ENCODE peak calls at places on chromosome X, in seven cellular contexts. One of them, this sample, is unnamed.

GRCh38 chrX:106921637-106922036 is 1.4 kb downstream of the CLDN2 start:
- DNase-seq in aorta: no peak
- DNase-seq in ascending aorta: no peak
- DNase-seq in activated CD4-positive, alpha-beta T cell treated with anti-CD3 and anti-CD28 coated beads for 48 hours: no peak
- DNase-seq in stimulated activated CD8-positive, alpha-beta memory T cell treated with anti-CD3 and anti-CD28 coated beads, Interleukin-15, amount 100 ng/mL, for 24 hours: no peak
- DNase-seq in neural crest cell: no peak
- DNase-seq in activated CD8-positive, alpha-beta memory T cell treated with anti-CD3 and anti-CD28 coated beads, Interleukin-2, amount 50 U/mL, for 4 hours: no peak
- DNase-seq in this sample: no peak

GRCh38 chrX:31499120-31499519 is 427.3 kb upstream of the FTHL17 start:
- DNase-seq in neural crest cell: no peak
- DNase-seq in aorta: no peak
- DNase-seq in ascending aorta: no peak
- DNase-seq in activated CD8-positive, alpha-beta memory T cell treated with anti-CD3 and anti-CD28 coated beads, Interleukin-2, amount 50 U/mL, for 4 hours: no peak
- DNase-seq in activated CD4-positive, alpha-beta T cell treated with anti-CD3 and anti-CD28 coated beads for 48 hours: no peak
- DNase-seq in stimulated activated CD8-positive, alpha-beta memory T cell treated with anti-CD3 and anti-CD28 coated beads, Interleukin-15, amount 100 ng/mL, for 24 hours: no peak
- DNase-seq in this sample: no peak

GRCh38 chrX:28108186-28108945 is 127.1 kb upstream of the DCAF8L1 start:
- DNase-seq in neural crest cell: no peak
- DNase-seq in activated CD8-positive, alpha-beta memory T cell treated with anti-CD3 and anti-CD28 coated beads, Interleukin-2, amount 50 U/mL, for 4 hours: no peak
- DNase-seq in stimulated activated CD8-positive, alpha-beta memory T cell treated with anti-CD3 and anti-CD28 coated beads, Interleukin-15, amount 100 ng/mL, for 24 hours: no peak
- DNase-seq in aorta: no peak
- DNase-seq in activated CD4-positive, alpha-beta T cell treated with anti-CD3 and anti-CD28 coated beads for 48 hours: no peak
- DNase-seq in ascending aorta: no peak
- DNase-seq in this sample: no peak

GRCh38 chrX:69153060-69153730 is 12.1 kb downstream of the PJA1 start:
- DNase-seq in ascending aorta: no peak
- DNase-seq in activated CD8-positive, alpha-beta memory T cell treated with anti-CD3 and anti-CD28 coated beads, Interleukin-2, amount 50 U/mL, for 4 hours: no peak
- DNase-seq in neural crest cell: peak; percentile 55
- DNase-seq in activated CD4-positive, alpha-beta T cell treated with anti-CD3 and anti-CD28 coated beads for 48 hours: no peak
- DNase-seq in stimulated activated CD8-positive, alpha-beta memory T cell treated with anti-CD3 and anti-CD28 coated beads, Interleukin-15, amount 100 ng/mL, for 24 hours: no peak
- DNase-seq in aorta: no peak
- DNase-seq in this sample: no peak

GRCh38 chrX:44733931-44734330 is 109.9 kb upstream of the DUSP21 start:
- DNase-seq in aorta: no peak
- DNase-seq in activated CD4-positive, alpha-beta T cell treated with anti-CD3 and anti-CD28 coated beads for 48 hours: no peak
- DNase-seq in activated CD8-positive, alpha-beta memory T cell treated with anti-CD3 and anti-CD28 coated beads, Interleukin-2, amount 50 U/mL, for 4 hours: no peak
- DNase-seq in ascending aorta: no peak
- DNase-seq in stimulated activated CD8-positive, alpha-beta memory T cell treated with anti-CD3 and anti-CD28 coated beads, Interleukin-15, amount 100 ng/mL, for 24 hours: no peak
- DNase-seq in neural crest cell: no peak
- DNase-seq in this sample: no peak

GRCh38 chrX:17443546-17443945 is 68.5 kb downstream of the NHS start:
- DNase-seq in neural crest cell: no peak
- DNase-seq in activated CD8-positive, alpha-beta memory T cell treated with anti-CD3 and anti-CD28 coated beads, Interleukin-2, amount 50 U/mL, for 4 hours: no peak
- DNase-seq in ascending aorta: no peak
- DNase-seq in aorta: no peak
- DNase-seq in activated CD4-positive, alpha-beta T cell treated with anti-CD3 and anti-CD28 coated beads for 48 hours: no peak
- DNase-seq in stimulated activated CD8-positive, alpha-beta memory T cell treated with anti-CD3 and anti-CD28 coated beads, Interleukin-15, amount 100 ng/mL, for 24 hours: no peak
- DNase-seq in this sample: no peak

GRCh38 chrX:77451041-77451440 is 3.9 kb downstream of the FGF16 start:
- DNase-seq in neural crest cell: no peak
- DNase-seq in aorta: no peak
- DNase-seq in ascending aorta: no peak
- DNase-seq in activated CD8-positive, alpha-beta memory T cell treated with anti-CD3 and anti-CD28 coated beads, Interleukin-2, amount 50 U/mL, for 4 hours: no peak
- DNase-seq in stimulated activated CD8-positive, alpha-beta memory T cell treated with anti-CD3 and anti-CD28 coated beads, Interleukin-15, amount 100 ng/mL, for 24 hours: no peak
- DNase-seq in activated CD4-positive, alpha-beta T cell treated with anti-CD3 and anti-CD28 coated beads for 48 hours: no peak
- DNase-seq in this sample: no peak

GRCh38 chrX:155334486-155335316 is at the start of gene CLIC2:
- DNase-seq in ascending aorta: no peak
- DNase-seq in stimulated activated CD8-positive, alpha-beta memory T cell treated with anti-CD3 and anti-CD28 coated beads, Interleukin-15, amount 100 ng/mL, for 24 hours: no peak
- DNase-seq in activated CD4-positive, alpha-beta T cell treated with anti-CD3 and anti-CD28 coated beads for 48 hours: peak; percentile 3
- DNase-seq in neural crest cell: no peak
- DNase-seq in activated CD8-positive, alpha-beta memory T cell treated with anti-CD3 and anti-CD28 coated beads, Interleukin-2, amount 50 U/mL, for 4 hours: no peak
- DNase-seq in aorta: no peak
- DNase-seq in this sample: no peak

GRCh38 chrX:123899701-123900100 is 39.8 kb downstream of the XIAP start:
- DNase-seq in neural crest cell: no peak
- DNase-seq in activated CD8-positive, alpha-beta memory T cell treated with anti-CD3 and anti-CD28 coated beads, Interleukin-2, amount 50 U/mL, for 4 hours: no peak
- DNase-seq in ascending aorta: no peak
- DNase-seq in aorta: no peak
- DNase-seq in stimulated activated CD8-positive, alpha-beta memory T cell treated with anti-CD3 and anti-CD28 coated beads, Interleukin-15, amount 100 ng/mL, for 24 hours: no peak
- DNase-seq in activated CD4-positive, alpha-beta T cell treated with anti-CD3 and anti-CD28 coated beads for 48 hours: no peak
- DNase-seq in this sample: no peak

GRCh38 chrX:1444896-1445480 is 7.7 kb downstream of the ASMTL start:
- DNase-seq in activated CD8-positive, alpha-beta memory T cell treated with anti-CD3 and anti-CD28 coated beads, Interleukin-2, amount 50 U/mL, for 4 hours: peak; percentile 3
- DNase-seq in ascending aorta: no peak
- DNase-seq in activated CD4-positive, alpha-beta T cell treated with anti-CD3 and anti-CD28 coated beads for 48 hours: no peak
- DNase-seq in aorta: peak; percentile 30
- DNase-seq in stimulated activated CD8-positive, alpha-beta memory T cell treated with anti-CD3 and anti-CD28 coated beads, Interleukin-15, amount 100 ng/mL, for 24 hours: no peak
- DNase-seq in neural crest cell: no peak
- DNase-seq in this sample: no peak

GRCh38 chrX:131837325-131837724 is 185.8 kb upstream of the STK26 start:
- DNase-seq in aorta: no peak
- DNase-seq in neural crest cell: no peak
- DNase-seq in stimulated activated CD8-positive, alpha-beta memory T cell treated with anti-CD3 and anti-CD28 coated beads, Interleukin-15, amount 100 ng/mL, for 24 hours: no peak
- DNase-seq in activated CD8-positive, alpha-beta memory T cell treated with anti-CD3 and anti-CD28 coated beads, Interleukin-2, amount 50 U/mL, for 4 hours: no peak
- DNase-seq in activated CD4-positive, alpha-beta T cell treated with anti-CD3 and anti-CD28 coated beads for 48 hours: no peak
- DNase-seq in ascending aorta: no peak
- DNase-seq in this sample: no peak

GRCh38 chrX:94057385-94057784 is 383.4 kb downstream of the FAM133A start:
- DNase-seq in neural crest cell: no peak
- DNase-seq in ascending aorta: no peak
- DNase-seq in activated CD8-positive, alpha-beta memory T cell treated with anti-CD3 and anti-CD28 coated beads, Interleukin-2, amount 50 U/mL, for 4 hours: no peak
- DNase-seq in stimulated activated CD8-positive, alpha-beta memory T cell treated with anti-CD3 and anti-CD28 coated beads, Interleukin-15, amount 100 ng/mL, for 24 hours: no peak
- DNase-seq in aorta: no peak
- DNase-seq in activated CD4-positive, alpha-beta T cell treated with anti-CD3 and anti-CD28 coated beads for 48 hours: no peak
- DNase-seq in this sample: no peak

GRCh38 chrX:49846004-49846403 is 16.9 kb downstream of the PAGE4 start:
- DNase-seq in activated CD4-positive, alpha-beta T cell treated with anti-CD3 and anti-CD28 coated beads for 48 hours: no peak
- DNase-seq in ascending aorta: no peak
- DNase-seq in activated CD8-positive, alpha-beta memory T cell treated with anti-CD3 and anti-CD28 coated beads, Interleukin-2, amount 50 U/mL, for 4 hours: no peak
- DNase-seq in neural crest cell: no peak
- DNase-seq in stimulated activated CD8-positive, alpha-beta memory T cell treated with anti-CD3 and anti-CD28 coated beads, Interleukin-15, amount 100 ng/mL, for 24 hours: no peak
- DNase-seq in aorta: no peak
- DNase-seq in this sample: no peak

GRCh38 chrX:121336831-121337421 is 289.5 kb downstream of the GLUD2 start:
- DNase-seq in ascending aorta: no peak
- DNase-seq in neural crest cell: no peak
- DNase-seq in stimulated activated CD8-positive, alpha-beta memory T cell treated with anti-CD3 and anti-CD28 coated beads, Interleukin-15, amount 100 ng/mL, for 24 hours: no peak
- DNase-seq in activated CD8-positive, alpha-beta memory T cell treated with anti-CD3 and anti-CD28 coated beads, Interleukin-2, amount 50 U/mL, for 4 hours: no peak
- DNase-seq in activated CD4-positive, alpha-beta T cell treated with anti-CD3 and anti-CD28 coated beads for 48 hours: no peak
- DNase-seq in aorta: no peak
- DNase-seq in this sample: no peak

GRCh38 chrX:55342533-55343501 is 78.1 kb upstream of the PAGE3 start:
- DNase-seq in activated CD8-positive, alpha-beta memory T cell treated with anti-CD3 and anti-CD28 coated beads, Interleukin-2, amount 50 U/mL, for 4 hours: peak; percentile 31
- DNase-seq in ascending aorta: no peak
- DNase-seq in stimulated activated CD8-positive, alpha-beta memory T cell treated with anti-CD3 and anti-CD28 coated beads, Interleukin-15, amount 100 ng/mL, for 24 hours: no peak
- DNase-seq in activated CD4-positive, alpha-beta T cell treated with anti-CD3 and anti-CD28 coated beads for 48 hours: peak; percentile 37
- DNase-seq in aorta: no peak
- DNase-seq in neural crest cell: no peak
- DNase-seq in this sample: no peak

GRCh38 chrX:54288277-54288676 is 69.6 kb downstream of the WNK3 start:
- DNase-seq in activated CD4-positive, alpha-beta T cell treated with anti-CD3 and anti-CD28 coated beads for 48 hours: no peak
- DNase-seq in neural crest cell: no peak
- DNase-seq in activated CD8-positive, alpha-beta memory T cell treated with anti-CD3 and anti-CD28 coated beads, Interleukin-2, amount 50 U/mL, for 4 hours: no peak
- DNase-seq in ascending aorta: no peak
- DNase-seq in stimulated activated CD8-positive, alpha-beta memory T cell treated with anti-CD3 and anti-CD28 coated beads, Interleukin-15, amount 100 ng/mL, for 24 hours: no peak
- DNase-seq in aorta: no peak
- DNase-seq in this sample: no peak

GRCh38 chrX:35380808-35381700 is 417.1 kb upstream of the MAGEB16 start:
- DNase-seq in aorta: no peak
- DNase-seq in activated CD4-positive, alpha-beta T cell treated with anti-CD3 and anti-CD28 coated beads for 48 hours: no peak
- DNase-seq in activated CD8-positive, alpha-beta memory T cell treated with anti-CD3 and anti-CD28 coated beads, Interleukin-2, amount 50 U/mL, for 4 hours: no peak
- DNase-seq in stimulated activated CD8-positive, alpha-beta memory T cell treated with anti-CD3 and anti-CD28 coated beads, Interleukin-15, amount 100 ng/mL, for 24 hours: no peak
- DNase-seq in neural crest cell: no peak
- DNase-seq in ascending aorta: no peak
- DNase-seq in this sample: no peak

GRCh38 chrX:46059316-46059715 is 485.9 kb downstream of the ZNF674 start:
- DNase-seq in aorta: no peak
- DNase-seq in ascending aorta: no peak
- DNase-seq in neural crest cell: no peak
- DNase-seq in stimulated activated CD8-positive, alpha-beta memory T cell treated with anti-CD3 and anti-CD28 coated beads, Interleukin-15, amount 100 ng/mL, for 24 hours: no peak
- DNase-seq in activated CD4-positive, alpha-beta T cell treated with anti-CD3 and anti-CD28 coated beads for 48 hours: no peak
- DNase-seq in activated CD8-positive, alpha-beta memory T cell treated with anti-CD3 and anti-CD28 coated beads, Interleukin-2, amount 50 U/mL, for 4 hours: no peak
- DNase-seq in this sample: no peak

GRCh38 chrX:107861056-107861455 is 35.4 kb downstream of the MID2 start:
- DNase-seq in activated CD8-positive, alpha-beta memory T cell treated with anti-CD3 and anti-CD28 coated beads, Interleukin-2, amount 50 U/mL, for 4 hours: no peak
- DNase-seq in neural crest cell: no peak
- DNase-seq in ascending aorta: no peak
- DNase-seq in activated CD4-positive, alpha-beta T cell treated with anti-CD3 and anti-CD28 coated beads for 48 hours: no peak
- DNase-seq in aorta: no peak
- DNase-seq in stimulated activated CD8-positive, alpha-beta memory T cell treated with anti-CD3 and anti-CD28 coated beads, Interleukin-15, amount 100 ng/mL, for 24 hours: no peak
- DNase-seq in this sample: no peak

GRCh38 chrX:105876658-105877057 is 54.3 kb downstream of the NRK start:
- DNase-seq in activated CD4-positive, alpha-beta T cell treated with anti-CD3 and anti-CD28 coated beads for 48 hours: no peak
- DNase-seq in ascending aorta: no peak
- DNase-seq in stimulated activated CD8-positive, alpha-beta memory T cell treated with anti-CD3 and anti-CD28 coated beads, Interleukin-15, amount 100 ng/mL, for 24 hours: no peak
- DNase-seq in neural crest cell: no peak
- DNase-seq in aorta: no peak
- DNase-seq in activated CD8-positive, alpha-beta memory T cell treated with anti-CD3 and anti-CD28 coated beads, Interleukin-2, amount 50 U/mL, for 4 hours: no peak
- DNase-seq in this sample: no peak

GRCh38 chrX:258291-259040 is 22.7 kb upstream of the PLCXD1 start:
- DNase-seq in stimulated activated CD8-positive, alpha-beta memory T cell treated with anti-CD3 and anti-CD28 coated beads, Interleukin-15, amount 100 ng/mL, for 24 hours: no peak
- DNase-seq in activated CD4-positive, alpha-beta T cell treated with anti-CD3 and anti-CD28 coated beads for 48 hours: no peak
- DNase-seq in activated CD8-positive, alpha-beta memory T cell treated with anti-CD3 and anti-CD28 coated beads, Interleukin-2, amount 50 U/mL, for 4 hours: no peak
- DNase-seq in aorta: peak; percentile 38
- DNase-seq in ascending aorta: no peak
- DNase-seq in neural crest cell: no peak
- DNase-seq in this sample: no peak

GRCh38 chrX:68724531-68725020 is 77.1 kb downstream of the STARD8 start:
- DNase-seq in ascending aorta: no peak
- DNase-seq in aorta: no peak
- DNase-seq in neural crest cell: no peak
- DNase-seq in activated CD4-positive, alpha-beta T cell treated with anti-CD3 and anti-CD28 coated beads for 48 hours: no peak
- DNase-seq in activated CD8-positive, alpha-beta memory T cell treated with anti-CD3 and anti-CD28 coated beads, Interleukin-2, amount 50 U/mL, for 4 hours: no peak
- DNase-seq in stimulated activated CD8-positive, alpha-beta memory T cell treated with anti-CD3 and anti-CD28 coated beads, Interleukin-15, amount 100 ng/mL, for 24 hours: no peak
- DNase-seq in this sample: no peak

GRCh38 chrX:117095393-117095792 is 632.6 kb upstream of the CT83 start:
- DNase-seq in ascending aorta: no peak
- DNase-seq in aorta: no peak
- DNase-seq in stimulated activated CD8-positive, alpha-beta memory T cell treated with anti-CD3 and anti-CD28 coated beads, Interleukin-15, amount 100 ng/mL, for 24 hours: no peak
- DNase-seq in neural crest cell: no peak
- DNase-seq in activated CD4-positive, alpha-beta T cell treated with anti-CD3 and anti-CD28 coated beads for 48 hours: no peak
- DNase-seq in activated CD8-positive, alpha-beta memory T cell treated with anti-CD3 and anti-CD28 coated beads, Interleukin-2, amount 50 U/mL, for 4 hours: no peak
- DNase-seq in this sample: no peak

GRCh38 chrX:142068365-142068764 is 136.7 kb downstream of the MAGEC2 start:
- DNase-seq in activated CD4-positive, alpha-beta T cell treated with anti-CD3 and anti-CD28 coated beads for 48 hours: no peak
- DNase-seq in ascending aorta: no peak
- DNase-seq in activated CD8-positive, alpha-beta memory T cell treated with anti-CD3 and anti-CD28 coated beads, Interleukin-2, amount 50 U/mL, for 4 hours: no peak
- DNase-seq in neural crest cell: no peak
- DNase-seq in stimulated activated CD8-positive, alpha-beta memory T cell treated with anti-CD3 and anti-CD28 coated beads, Interleukin-15, amount 100 ng/mL, for 24 hours: no peak
- DNase-seq in aorta: no peak
- DNase-seq in this sample: no peak

GRCh38 chrX:106144755-106145639 is 23.1 kb upstream of the PWWP3B start:
- DNase-seq in stimulated activated CD8-positive, alpha-beta memory T cell treated with anti-CD3 and anti-CD28 coated beads, Interleukin-15, amount 100 ng/mL, for 24 hours: no peak
- DNase-seq in activated CD8-positive, alpha-beta memory T cell treated with anti-CD3 and anti-CD28 coated beads, Interleukin-2, amount 50 U/mL, for 4 hours: no peak
- DNase-seq in aorta: no peak
- DNase-seq in activated CD4-positive, alpha-beta T cell treated with anti-CD3 and anti-CD28 coated beads for 48 hours: no peak
- DNase-seq in neural crest cell: no peak
- DNase-seq in ascending aorta: no peak
- DNase-seq in this sample: no peak

GRCh38 chrX:74534569-74535038 is 79.8 kb downstream of the RLIM start:
- DNase-seq in ascending aorta: no peak
- DNase-seq in activated CD4-positive, alpha-beta T cell treated with anti-CD3 and anti-CD28 coated beads for 48 hours: no peak
- DNase-seq in aorta: no peak
- DNase-seq in activated CD8-positive, alpha-beta memory T cell treated with anti-CD3 and anti-CD28 coated beads, Interleukin-2, amount 50 U/mL, for 4 hours: no peak
- DNase-seq in stimulated activated CD8-positive, alpha-beta memory T cell treated with anti-CD3 and anti-CD28 coated beads, Interleukin-15, amount 100 ng/mL, for 24 hours: no peak
- DNase-seq in neural crest cell: no peak
- DNase-seq in this sample: no peak

GRCh38 chrX:23901805-23902204 is 5.9 kb downstream of the APOO start:
- DNase-seq in activated CD8-positive, alpha-beta memory T cell treated with anti-CD3 and anti-CD28 coated beads, Interleukin-2, amount 50 U/mL, for 4 hours: peak; percentile 23
- DNase-seq in aorta: no peak
- DNase-seq in activated CD4-positive, alpha-beta T cell treated with anti-CD3 and anti-CD28 coated beads for 48 hours: peak; percentile 29
- DNase-seq in neural crest cell: peak; percentile 34
- DNase-seq in stimulated activated CD8-positive, alpha-beta memory T cell treated with anti-CD3 and anti-CD28 coated beads, Interleukin-15, amount 100 ng/mL, for 24 hours: no peak
- DNase-seq in ascending aorta: no peak
- DNase-seq in this sample: no peak

GRCh38 chrX:53324803-53325202 is 43.4 kb upstream of the IQSEC2 start:
- DNase-seq in ascending aorta: no peak
- DNase-seq in activated CD8-positive, alpha-beta memory T cell treated with anti-CD3 and anti-CD28 coated beads, Interleukin-2, amount 50 U/mL, for 4 hours: no peak
- DNase-seq in neural crest cell: no peak
- DNase-seq in stimulated activated CD8-positive, alpha-beta memory T cell treated with anti-CD3 and anti-CD28 coated beads, Interleukin-15, amount 100 ng/mL, for 24 hours: no peak
- DNase-seq in activated CD4-positive, alpha-beta T cell treated with anti-CD3 and anti-CD28 coated beads for 48 hours: no peak
- DNase-seq in aorta: no peak
- DNase-seq in this sample: no peak

GRCh38 chrX:139877710-139878414 is 55.0 kb downstream of the ATP11C start:
- DNase-seq in ascending aorta: no peak
- DNase-seq in stimulated activated CD8-positive, alpha-beta memory T cell treated with anti-CD3 and anti-CD28 coated beads, Interleukin-15, amount 100 ng/mL, for 24 hours: no peak
- DNase-seq in aorta: no peak
- DNase-seq in activated CD8-positive, alpha-beta memory T cell treated with anti-CD3 and anti-CD28 coated beads, Interleukin-2, amount 50 U/mL, for 4 hours: no peak
- DNase-seq in activated CD4-positive, alpha-beta T cell treated with anti-CD3 and anti-CD28 coated beads for 48 hours: no peak
- DNase-seq in neural crest cell: no peak
- DNase-seq in this sample: no peak